ENCODE peak calls at places on chromosomes 6 and 20, in eight cellular contexts. B is Calu3, C is HFFc6, D is BJ, O is prostate gland, K is tibial nerve, F is HFF-Myc, G is mucosa of descending colon. J is an unnamed sample.

GRCh38 chr20:63944078-63944941 is 11.9 kb downstream of the UCKL1 start:
- DNase-seq in F (no peak), G (peak; percentile 66), C (no peak), D (no peak), K (no peak), B (no peak), O (no peak), J (no peak)

GRCh38 chr6:149503276-149503675 is 18.5 kb upstream of the ZC3H12D start:
- DNase-seq in B (no peak), K (no peak), C (no peak), D (no peak), O (no peak), G (no peak), F (no peak), J (no peak)

GRCh38 chr20:38201356-38201755 is 36.3 kb upstream of the TGM2 start:
- DNase-seq in C (peak; percentile 84), K (no peak), F (peak; percentile 36), D (peak; percentile 63), B (no peak), G (peak; percentile 63), O (no peak), J (no peak)

GRCh38 chr6:123352279-123352678 is 284.5 kb downstream of the TRDN start:
- DNase-seq in F (no peak), G (no peak), K (no peak), O (no peak), D (no peak), C (no peak), B (no peak), J (no peak)

GRCh38 chr6:29941476-29941875 is 856 bp upstream of the HLA-A start:
- DNase-seq in G (no peak), B (no peak), O (no peak), F (no peak), C (peak; percentile 4), D (no peak), K (no peak), J (no peak)

GRCh38 chr6:166317261-166318212 is 9.3 kb upstream of the PRR18 start:
- DNase-seq in F (no peak), G (no peak), D (no peak), K (no peak), O (no peak), C (no peak), B (no peak), J (no peak)

GRCh38 chr6:1130692-1131091 is 181.2 kb upstream of the FOXQ1 start:
- DNase-seq in C (no peak), B (no peak), G (no peak), K (no peak), F (no peak), D (no peak), O (no peak), J (no peak)

GRCh38 chr6:151242420-151242841 is 2.7 kb downstream of the AKAP12 start:
- DNase-seq in G (no peak), B (no peak), F (no peak), K (no peak), C (no peak), D (no peak), O (no peak), J (no peak)

GRCh38 chr20:1415667-1416468 is 23.0 kb upstream of the FKBP1A start:
- DNase-seq in D (peak; percentile 70), K (no peak), F (peak; percentile 97), C (peak; percentile 97), B (peak; percentile 72), G (no peak), O (no peak), J (no peak)

GRCh38 chr6:166658792-166659150 is 31.7 kb upstream of the RPS6KA2 start:
- DNase-seq in K (no peak), C (no peak), O (no peak), F (no peak), B (no peak), D (no peak), G (no peak), J (no peak)

GRCh38 chr20:1894951-1895673 is at the start of gene SIRPA:
- DNase-seq in K (peak; percentile 57), F (no peak), B (peak; percentile 28), G (no peak), C (peak; percentile 49), O (peak; percentile 58), D (no peak), J (no peak)

GRCh38 chr20:21507275-21508229 is 6.3 kb downstream of the NKX2-2 start:
- DNase-seq in G (no peak), C (no peak), B (no peak), K (no peak), O (no peak), F (no peak), D (no peak), J (no peak)

GRCh38 chr6:30260036-30260504 is 46.9 kb upstream of the TRIM26 start:
- DNase-seq in B (no peak), O (peak; percentile 5), D (no peak), K (no peak), G (no peak), F (no peak), C (no peak), J (no peak)

GRCh38 chr20:15109494-15109893 is 772.1 kb upstream of the FLRT3 start:
- DNase-seq in G (no peak), K (no peak), O (no peak), F (no peak), D (no peak), C (no peak), B (no peak), J (no peak)

GRCh38 chr20:7694940-7695567 is 245.2 kb downstream of the HAO1 start:
- DNase-seq in K (no peak), D (peak; percentile 6), G (no peak), O (no peak), B (no peak), C (no peak), F (no peak), J (no peak)

DNA sequence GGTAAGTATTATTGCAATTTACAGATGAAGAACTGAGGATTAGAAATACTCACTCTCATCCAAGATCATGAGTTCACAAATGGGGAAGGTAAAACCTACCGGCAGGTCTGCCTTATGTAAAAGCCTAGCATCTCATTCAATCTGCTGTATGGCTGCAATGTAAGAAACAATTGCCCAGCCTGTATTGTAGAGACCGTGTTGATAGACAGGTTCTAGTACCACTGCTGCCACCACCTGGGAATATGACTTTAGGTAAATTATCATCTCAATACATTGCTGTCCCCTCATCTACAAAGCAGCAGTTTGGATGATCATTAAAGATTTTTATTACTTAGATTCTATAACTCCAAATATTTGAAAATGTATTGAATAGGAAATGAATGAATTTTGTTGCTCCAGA is 23.3 kb upstream of the ARHGAP18 start:
- DNase-seq in G (no peak), B (no peak), F (no peak), D (no peak), O (no peak), K (no peak), C (no peak), J (no peak)
- TF ChIP-seq CTCF in G (no peak), B (no peak), F (no peak), D (no peak), O (no peak), K (no peak), C (no peak), J (no peak)

GRCh38 chr6:6674872-6675271 is 86.4 kb downstream of the LY86 start:
- DNase-seq in D (no peak), B (no peak), G (no peak), C (no peak), K (no peak), F (no peak), O (no peak), J (no peak)
- TF ChIP-seq CTCF in D (peak; percentile 45), B (no peak), G (no peak), C (peak; percentile 62), K (no peak), F (peak; percentile 52), O (no peak), J (no peak)

DNA sequence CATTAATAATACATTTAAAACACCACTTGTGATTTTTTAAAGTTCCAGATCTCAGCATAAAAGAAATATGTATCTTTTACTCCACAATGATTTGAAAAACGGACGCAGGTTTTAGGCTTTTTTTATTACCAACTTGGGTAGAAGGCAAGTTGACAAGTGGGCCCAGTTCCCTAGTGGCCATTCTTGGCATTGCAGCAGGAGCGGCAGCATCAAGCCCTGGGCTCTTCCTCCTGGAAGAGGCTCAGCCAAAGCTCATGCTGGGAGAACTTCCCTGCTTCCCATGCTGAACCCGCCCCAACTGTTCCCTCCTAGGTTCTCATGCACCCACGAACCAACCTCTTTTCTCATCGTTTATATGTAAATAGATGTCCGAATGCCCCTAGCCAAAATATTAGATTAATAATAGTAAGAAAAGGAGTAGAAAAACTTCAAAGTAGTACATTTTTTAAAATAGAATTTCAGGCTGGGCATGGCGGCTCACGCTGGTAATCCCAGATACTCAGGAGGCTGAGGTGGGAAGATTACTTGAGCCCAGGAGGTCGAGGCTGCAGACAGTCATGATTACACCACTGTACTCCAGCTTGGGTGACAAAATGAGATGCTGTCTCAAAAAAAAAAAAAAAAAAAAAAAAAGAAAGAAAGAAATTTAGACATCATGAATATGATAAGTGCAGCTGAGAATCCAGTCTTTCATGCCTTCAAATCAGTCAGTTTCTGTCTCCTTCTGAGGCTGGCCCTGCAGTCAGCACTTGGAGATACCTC is 18.2 kb upstream of the MYB start:
- DNase-seq in K (no peak), O (no peak), G (no peak), C (peak; percentile 28), B (peak; percentile 42), F (no peak), D (no peak), J (no peak)
- TF ChIP-seq CTCF in K (peak; percentile 25), O (no peak), G (peak; percentile 38), C (peak; percentile 90), B (peak; percentile 58), F (peak; percentile 81), D (peak; percentile 69), J (peak; percentile 96)

GRCh38 chr6:36079596-36079995 is 50.7 kb upstream of the MAPK13 start:
- DNase-seq in C (no peak), O (no peak), F (no peak), K (no peak), B (no peak), G (no peak), D (no peak), J (no peak)

GRCh38 chr6:36078159-36078558 is 50.6 kb downstream of the MAPK14 start:
- DNase-seq in K (no peak), F (no peak), C (no peak), D (no peak), G (no peak), B (no peak), O (no peak), J (no peak)

GRCh38 chr6:36076178-36077088 is 48.8 kb downstream of the MAPK14 start:
- DNase-seq in F (no peak), K (no peak), G (no peak), O (no peak), D (no peak), B (no peak), C (no peak), J (no peak)

GRCh38 chr6:36073587-36073986 is 46.0 kb downstream of the MAPK14 start:
- DNase-seq in K (no peak), D (no peak), O (no peak), G (no peak), C (no peak), F (no peak), B (no peak), J (no peak)

GRCh38 chr6:36075656-36076055 is 48.0 kb downstream of the MAPK14 start:
- DNase-seq in B (peak; percentile 34), G (no peak), D (no peak), K (no peak), O (no peak), C (no peak), F (no peak), J (no peak)
- TF ChIP-seq CTCF in B (peak; percentile 49), G (no peak), D (no peak), K (no peak), O (peak; percentile 4), C (peak; percentile 21), F (no peak), J (peak; percentile 40)

GRCh38 chr6:10800810-10801209 is 37.5 kb downstream of the MAK start:
- DNase-seq in G (no peak), O (no peak), B (peak; percentile 10), D (no peak), F (no peak), C (peak; percentile 11), K (no peak), J (no peak)

GRCh38 chr6:10801224-10801848 is 37.0 kb downstream of the MAK start:
- DNase-seq in C (peak; percentile 44), D (no peak), B (peak; percentile 58), G (no peak), K (peak; percentile 53), F (peak; percentile 42), O (peak; percentile 48), J (peak; percentile 18)
- TF ChIP-seq CTCF in C (peak; percentile 99), D (peak; percentile 100), B (peak; percentile 75), G (peak; percentile 95), K (peak; percentile 94), F (peak; percentile 100), O (peak; percentile 86), J (peak; percentile 98)